ENCODE peak calls at places on chromosomes 16 and 17, in five cellular contexts. One of them, this sample, is unnamed.

GRCh38 chr17:56171186-56171959 is 18.1 kb downstream of the ANKFN1 start:
- DNase-seq in right lobe of liver: no peak
- DNase-seq in endothelial cell of umbilical vein: no peak
- DNase-seq in OCI-LY7: no peak
- DNase-seq in cardiac muscle cell: no peak
- DNase-seq in this sample: no peak

GRCh38 chr17:77125432-77125901 is 15.3 kb upstream of the SEC14L1 start:
- DNase-seq in cardiac muscle cell: peak; percentile 75
- DNase-seq in OCI-LY7: no peak
- DNase-seq in right lobe of liver: no peak
- DNase-seq in endothelial cell of umbilical vein: peak; percentile 98
- DNase-seq in this sample: no peak

GRCh38 chr16:56547120-56547948 is 17.5 kb upstream of the MT4 start:
- DNase-seq in cardiac muscle cell: peak; percentile 49
- DNase-seq in endothelial cell of umbilical vein: no peak
- DNase-seq in OCI-LY7: peak; percentile 54
- DNase-seq in right lobe of liver: no peak
- DNase-seq in this sample: peak; percentile 13

GRCh38 chr16:915546-915945 is 55.2 kb downstream of the LMF1 start:
- DNase-seq in OCI-LY7: no peak
- DNase-seq in right lobe of liver: no peak
- DNase-seq in endothelial cell of umbilical vein: no peak
- DNase-seq in cardiac muscle cell: no peak
- DNase-seq in this sample: no peak

GRCh38 chr17:62968445-62968923 is 2.4 kb downstream of the TANC2 start:
- DNase-seq in OCI-LY7: peak; percentile 85
- DNase-seq in right lobe of liver: no peak
- DNase-seq in endothelial cell of umbilical vein: peak; percentile 90
- DNase-seq in cardiac muscle cell: peak; percentile 90
- DNase-seq in this sample: peak; percentile 36

GRCh38 chr17:79873583-79873982 is 34.3 kb upstream of the CBX4 start:
- DNase-seq in right lobe of liver: no peak
- DNase-seq in cardiac muscle cell: no peak
- DNase-seq in endothelial cell of umbilical vein: no peak
- DNase-seq in OCI-LY7: no peak
- DNase-seq in this sample: no peak

GRCh38 chr17:81228834-81229665 is 6.3 kb upstream of the CEP131 start:
- DNase-seq in OCI-LY7: no peak
- DNase-seq in endothelial cell of umbilical vein: no peak
- DNase-seq in right lobe of liver: no peak
- DNase-seq in cardiac muscle cell: no peak
- DNase-seq in this sample: no peak

GRCh38 chr16:51306116-51306515 is 155.0 kb upstream of the SALL1 start:
- DNase-seq in cardiac muscle cell: no peak
- DNase-seq in endothelial cell of umbilical vein: no peak
- DNase-seq in OCI-LY7: no peak
- DNase-seq in right lobe of liver: no peak
- DNase-seq in this sample: no peak

GRCh38 chr17:58960068-58960467 is 146.6 kb downstream of the TRIM37 start:
- DNase-seq in OCI-LY7: peak; percentile 18
- DNase-seq in cardiac muscle cell: peak; percentile 62
- DNase-seq in right lobe of liver: peak; percentile 54
- DNase-seq in endothelial cell of umbilical vein: peak; percentile 50
- DNase-seq in this sample: no peak

GRCh38 chr17:6452471-6453266 is 8.4 kb downstream of the PIMREG start:
- DNase-seq in cardiac muscle cell: no peak
- DNase-seq in endothelial cell of umbilical vein: no peak
- DNase-seq in OCI-LY7: no peak
- DNase-seq in right lobe of liver: no peak
- DNase-seq in this sample: no peak

GRCh38 chr17:42436401-42436800 is 13.3 kb upstream of the CAVIN1 start:
- DNase-seq in right lobe of liver: no peak
- DNase-seq in endothelial cell of umbilical vein: peak; percentile 98
- DNase-seq in cardiac muscle cell: peak; percentile 98
- DNase-seq in OCI-LY7: no peak
- DNase-seq in this sample: no peak

GRCh38 chr16:12340151-12340733 is 363.7 kb downstream of the SNX29 start:
- DNase-seq in endothelial cell of umbilical vein: peak; percentile 47
- DNase-seq in right lobe of liver: no peak
- DNase-seq in OCI-LY7: peak; percentile 67
- DNase-seq in cardiac muscle cell: peak; percentile 21
- DNase-seq in this sample: no peak

GRCh38 chr16:12141073-12141472 is 164.5 kb downstream of the SNX29 start:
- DNase-seq in OCI-LY7: no peak
- DNase-seq in right lobe of liver: no peak
- DNase-seq in endothelial cell of umbilical vein: no peak
- DNase-seq in cardiac muscle cell: no peak
- DNase-seq in this sample: no peak

GRCh38 chr17:37375685-37376084 is at the start of gene C17orf78:
- DNase-seq in endothelial cell of umbilical vein: no peak
- DNase-seq in OCI-LY7: no peak
- DNase-seq in cardiac muscle cell: no peak
- DNase-seq in right lobe of liver: no peak
- DNase-seq in this sample: no peak

GRCh38 chr16:10231563-10231962 is 49.3 kb upstream of the GRIN2A start:
- DNase-seq in cardiac muscle cell: no peak
- DNase-seq in endothelial cell of umbilical vein: no peak
- DNase-seq in right lobe of liver: no peak
- DNase-seq in OCI-LY7: no peak
- DNase-seq in this sample: no peak
- H3K27ac ChIP-seq in cardiac muscle cell: no peak overlapping the region
- H3K27ac ChIP-seq in endothelial cell of umbilical vein: no peak overlapping the region
- H3K27ac ChIP-seq in right lobe of liver: no peak overlapping the region
- H3K27ac ChIP-seq in OCI-LY7: no peak overlapping the region
- H3K27ac ChIP-seq in this sample: no peak overlapping the region

DNA sequence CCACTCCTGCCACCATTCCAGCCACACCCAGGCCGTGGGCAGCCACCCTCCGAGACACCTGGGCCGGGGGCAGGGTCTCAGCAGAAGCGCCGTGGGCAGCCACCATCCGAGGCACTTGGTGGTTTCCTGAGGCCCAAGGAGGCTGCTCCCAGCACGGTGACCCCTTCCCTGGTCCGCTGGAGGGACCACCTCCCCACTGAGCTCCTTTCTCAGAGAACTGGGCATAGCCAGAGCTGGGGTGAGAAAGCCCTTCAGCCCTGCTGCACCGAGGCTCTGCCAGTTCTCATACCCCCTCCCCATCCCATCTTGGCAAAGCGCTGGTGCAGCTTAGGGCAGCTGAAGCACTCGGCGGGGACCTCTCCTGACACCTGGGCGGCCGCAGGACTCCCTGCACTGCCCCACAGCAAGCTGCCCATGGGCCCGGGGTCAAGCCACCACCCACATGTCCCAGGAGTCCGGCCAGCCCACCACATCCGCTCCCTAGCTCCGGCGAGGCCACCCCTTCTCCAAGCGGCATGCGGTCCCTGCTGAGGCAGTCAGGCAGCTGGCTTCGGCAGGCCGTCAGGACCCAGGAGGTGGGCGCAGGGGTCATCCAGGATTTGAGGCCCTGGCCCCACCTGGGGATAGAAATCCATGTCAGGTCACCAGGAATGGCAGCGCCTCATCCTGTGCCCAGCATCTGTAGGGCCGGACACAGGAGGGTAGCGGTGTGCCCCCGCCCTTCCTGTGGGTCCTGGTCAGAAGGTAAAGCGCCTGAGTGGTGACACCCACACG is 1.3 kb upstream of the CYBA start:
- DNase-seq in endothelial cell of umbilical vein: no peak
- DNase-seq in right lobe of liver: no peak
- DNase-seq in OCI-LY7: no peak
- DNase-seq in cardiac muscle cell: no peak
- DNase-seq in this sample: no peak
- H3K4me3 ChIP-seq in endothelial cell of umbilical vein: no peak overlapping the region
- H3K4me3 ChIP-seq in right lobe of liver: no peak overlapping the region
- H3K4me3 ChIP-seq in OCI-LY7: peak overlapping the region; percentile 90
- H3K4me3 ChIP-seq in cardiac muscle cell: no peak overlapping the region
- H3K4me3 ChIP-seq in this sample: no peak overlapping the region

DNA sequence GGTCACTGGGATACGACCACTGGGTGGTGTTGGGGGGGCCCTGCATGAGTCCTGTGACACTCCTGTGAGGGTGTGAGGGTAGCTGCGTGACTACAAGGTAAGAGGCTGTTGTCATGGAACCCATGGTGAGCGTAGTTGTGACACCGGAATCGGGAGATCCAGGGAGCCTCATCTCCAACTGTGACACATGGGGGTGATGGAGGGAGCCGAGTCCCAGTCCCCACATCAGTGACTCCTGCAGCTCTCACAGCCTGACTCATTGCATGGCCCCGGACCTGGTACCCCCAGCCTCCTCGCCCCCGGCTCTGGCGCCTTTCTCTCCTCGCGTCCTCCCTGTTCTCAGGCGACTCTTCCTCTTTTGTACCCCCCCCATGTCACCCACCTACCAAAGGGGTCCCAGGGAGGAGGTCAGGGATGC is 14.2 kb downstream of the CDH16 start:
- DNase-seq in endothelial cell of umbilical vein: no peak
- DNase-seq in right lobe of liver: no peak
- DNase-seq in OCI-LY7: no peak
- DNase-seq in cardiac muscle cell: no peak
- DNase-seq in this sample: no peak
- H3K4me1 ChIP-seq in endothelial cell of umbilical vein: peaks cover 8% of the 10 kb centered on the region
- H3K4me1 ChIP-seq in right lobe of liver: no peaks in the 10 kb centered on the region
- H3K4me1 ChIP-seq in OCI-LY7: no peaks in the 10 kb centered on the region
- H3K4me1 ChIP-seq in cardiac muscle cell: peaks cover 73% of the 10 kb centered on the region
- H3K4me1 ChIP-seq in this sample: no peaks in the 10 kb centered on the region

DNA sequence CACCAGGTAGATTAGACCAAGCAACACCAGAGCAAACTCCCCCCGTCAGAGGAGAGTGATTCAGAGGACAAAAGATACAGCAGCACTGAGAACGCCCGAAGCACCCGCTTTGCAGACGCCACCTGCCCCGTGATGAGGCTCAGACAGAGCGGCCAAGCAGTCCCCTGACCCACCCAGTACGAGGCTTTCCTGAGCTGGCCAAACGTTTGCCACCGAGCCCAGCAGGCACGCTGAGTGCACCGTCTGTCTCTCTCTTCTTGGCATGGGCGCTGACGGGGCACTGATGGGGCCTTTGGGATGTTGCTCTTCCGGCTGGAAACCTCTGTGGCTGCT is 19.4 kb upstream of the WDR45B start:
- DNase-seq in endothelial cell of umbilical vein: no peak
- DNase-seq in OCI-LY7: no peak
- DNase-seq in cardiac muscle cell: no peak
- DNase-seq in right lobe of liver: no peak
- DNase-seq in this sample: no peak
- H3K27ac ChIP-seq in endothelial cell of umbilical vein: no peak overlapping the region
- H3K27ac ChIP-seq in OCI-LY7: no peak overlapping the region
- H3K27ac ChIP-seq in cardiac muscle cell: no peak overlapping the region
- H3K27ac ChIP-seq in right lobe of liver: no peak overlapping the region
- H3K27ac ChIP-seq in this sample: no peak overlapping the region

DNA sequence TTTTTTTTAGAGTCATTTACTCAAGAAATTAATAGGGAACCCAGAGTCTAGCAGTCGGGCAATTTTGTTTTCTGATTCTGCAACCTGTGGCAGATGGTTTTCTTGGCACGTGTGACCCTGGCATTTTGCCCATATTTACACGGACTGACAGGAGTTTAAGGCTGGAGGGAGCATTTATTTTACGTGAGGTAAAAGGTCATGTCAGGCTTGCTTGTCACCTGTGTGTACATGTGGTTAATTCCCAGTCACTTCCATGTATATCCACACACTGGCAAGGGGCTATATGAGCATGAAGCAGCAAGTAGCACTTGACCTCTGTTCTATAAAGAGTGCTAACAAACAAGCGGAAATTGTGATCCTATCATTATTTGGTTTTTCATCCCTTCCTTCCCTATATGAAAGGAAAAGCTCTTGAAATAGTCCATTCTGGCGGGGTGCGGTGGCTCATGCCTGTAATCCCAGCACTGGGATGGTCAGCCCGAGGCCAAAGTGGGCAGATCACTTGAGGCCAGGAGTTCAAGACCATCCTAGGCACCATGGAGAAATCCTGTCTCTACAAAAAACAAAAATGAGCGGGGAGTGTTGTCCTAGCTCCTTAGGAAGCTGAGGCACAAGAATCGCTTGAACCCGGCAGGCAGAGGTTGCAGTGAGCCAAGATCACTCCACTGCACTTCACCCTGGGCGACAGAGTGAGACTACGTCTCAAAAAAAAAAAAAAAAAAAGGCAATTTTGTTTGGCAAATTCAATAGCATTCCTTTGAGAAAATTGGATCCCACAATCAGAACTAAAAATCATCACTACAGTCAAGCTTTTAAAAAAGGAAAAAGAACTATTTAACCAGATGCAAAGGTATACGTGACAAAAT is 2.1 kb downstream of the SPAG9 start:
- DNase-seq in cardiac muscle cell: no peak
- DNase-seq in OCI-LY7: peak; percentile 41
- DNase-seq in endothelial cell of umbilical vein: peak; percentile 47
- DNase-seq in right lobe of liver: peak; percentile 95
- DNase-seq in this sample: peak; percentile 11
- H3K4me3 ChIP-seq in cardiac muscle cell: peak overlapping the region; percentile 97
- H3K4me3 ChIP-seq in OCI-LY7: peak overlapping the region; percentile 100
- H3K4me3 ChIP-seq in endothelial cell of umbilical vein: no peak overlapping the region
- H3K4me3 ChIP-seq in right lobe of liver: peak overlapping the region; percentile 98
- H3K4me3 ChIP-seq in this sample: peak overlapping the region; percentile 97

DNA sequence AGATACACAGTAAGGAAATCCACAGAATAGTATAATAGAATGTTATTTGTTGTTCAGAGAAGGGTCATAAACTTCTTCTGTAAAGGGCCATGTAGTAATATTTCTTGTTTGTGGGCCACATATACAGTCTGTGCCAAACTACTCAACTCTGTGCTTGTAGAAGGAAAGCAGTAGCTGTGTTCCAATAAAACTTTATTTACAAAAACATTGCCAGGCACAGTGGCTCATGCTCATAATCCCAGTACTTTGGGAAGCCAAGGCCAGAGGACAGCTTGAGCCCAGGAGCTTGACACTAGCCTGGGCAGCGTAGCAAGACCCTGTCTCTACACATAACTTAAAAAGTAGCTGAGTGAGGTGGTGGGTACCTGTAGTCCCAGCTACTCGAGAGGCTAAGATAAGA is 612.8 kb upstream of the PSMD7 start:
- DNase-seq in OCI-LY7: no peak
- DNase-seq in cardiac muscle cell: no peak
- DNase-seq in endothelial cell of umbilical vein: no peak
- DNase-seq in right lobe of liver: no peak
- DNase-seq in this sample: no peak
- H3K4me1 ChIP-seq in OCI-LY7: no peaks in the 10 kb centered on the region
- H3K4me1 ChIP-seq in cardiac muscle cell: no peaks in the 10 kb centered on the region
- H3K4me1 ChIP-seq in endothelial cell of umbilical vein: no peaks in the 10 kb centered on the region
- H3K4me1 ChIP-seq in right lobe of liver: no peaks in the 10 kb centered on the region
- H3K4me1 ChIP-seq in this sample: no peaks in the 10 kb centered on the region